ENCODE peak calls at places on chromosomes 6 and 20, in five cellular contexts. One of them, this sample, is unnamed.

GRCh38 chr6:67184405-67184804 is 1450.7 kb upstream of the ADGRB3 start:
- DNase-seq in non-pigmented ciliary epithelial cell: no peak
- DNase-seq in NCI-H446 treated with DMSO at 0.1 percent for 48 hours: no peak
- DNase-seq in mucosa of descending colon: no peak
- DNase-seq in Right ventricle myocardium superior: no peak
- DNase-seq in this sample: no peak

GRCh38 chr20:37276494-37277252 is 12.8 kb upstream of the MANBAL start:
- DNase-seq in Right ventricle myocardium superior: peak
- DNase-seq in non-pigmented ciliary epithelial cell: peak
- DNase-seq in mucosa of descending colon: peak
- DNase-seq in NCI-H446 treated with DMSO at 0.1 percent for 48 hours: peak
- DNase-seq in this sample: peak

GRCh38 chr20:19817017-19817416 is 59.0 kb downstream of the RIN2 start:
- DNase-seq in mucosa of descending colon: no peak
- DNase-seq in non-pigmented ciliary epithelial cell: peak
- DNase-seq in NCI-H446 treated with DMSO at 0.1 percent for 48 hours: no peak
- DNase-seq in Right ventricle myocardium superior: no peak
- DNase-seq in this sample: peak

GRCh38 chr6:146312606-146313005 is 231.0 kb upstream of the RAB32 start:
- DNase-seq in mucosa of descending colon: no peak
- DNase-seq in NCI-H446 treated with DMSO at 0.1 percent for 48 hours: no peak
- DNase-seq in non-pigmented ciliary epithelial cell: no peak
- DNase-seq in Right ventricle myocardium superior: no peak
- DNase-seq in this sample: no peak

GRCh38 chr6:108200631-108201030 is 34.8 kb downstream of the NR2E1 start:
- DNase-seq in Right ventricle myocardium superior: no peak
- DNase-seq in non-pigmented ciliary epithelial cell: no peak
- DNase-seq in mucosa of descending colon: no peak
- DNase-seq in NCI-H446 treated with DMSO at 0.1 percent for 48 hours: no peak
- DNase-seq in this sample: peak

GRCh38 chr20:32440758-32441078 is 82.6 kb downstream of the ASXL1 start:
- DNase-seq in NCI-H446 treated with DMSO at 0.1 percent for 48 hours: no peak
- DNase-seq in Right ventricle myocardium superior: no peak
- DNase-seq in non-pigmented ciliary epithelial cell: no peak
- DNase-seq in mucosa of descending colon: no peak
- DNase-seq in this sample: no peak

GRCh38 chr6:33392168-33392947 is 735 bp downstream of the KIFC1 start:
- DNase-seq in NCI-H446 treated with DMSO at 0.1 percent for 48 hours: no peak
- DNase-seq in non-pigmented ciliary epithelial cell: no peak
- DNase-seq in Right ventricle myocardium superior: no peak
- DNase-seq in mucosa of descending colon: no peak
- DNase-seq in this sample: no peak

GRCh38 chr6:68726307-68726706 is 91.2 kb downstream of the ADGRB3 start:
- DNase-seq in non-pigmented ciliary epithelial cell: no peak
- DNase-seq in mucosa of descending colon: no peak
- DNase-seq in NCI-H446 treated with DMSO at 0.1 percent for 48 hours: peak
- DNase-seq in Right ventricle myocardium superior: no peak
- DNase-seq in this sample: no peak

GRCh38 chr20:57412347-57413029 is 21.3 kb downstream of the RBM38 start:
- DNase-seq in Right ventricle myocardium superior: no peak
- DNase-seq in NCI-H446 treated with DMSO at 0.1 percent for 48 hours: no peak
- DNase-seq in mucosa of descending colon: no peak
- DNase-seq in non-pigmented ciliary epithelial cell: no peak
- DNase-seq in this sample: no peak

GRCh38 chr20:19975901-19976300 is 41.3 kb upstream of the NAA20 start:
- DNase-seq in Right ventricle myocardium superior: peak
- DNase-seq in NCI-H446 treated with DMSO at 0.1 percent for 48 hours: no peak
- DNase-seq in mucosa of descending colon: no peak
- DNase-seq in non-pigmented ciliary epithelial cell: no peak
- DNase-seq in this sample: no peak

GRCh38 chr6:36604090-36605060 is 10.2 kb downstream of the SRSF3 start:
- DNase-seq in non-pigmented ciliary epithelial cell: no peak
- DNase-seq in Right ventricle myocardium superior: no peak
- DNase-seq in NCI-H446 treated with DMSO at 0.1 percent for 48 hours: no peak
- DNase-seq in mucosa of descending colon: no peak
- DNase-seq in this sample: no peak

GRCh38 chr6:135464634-135465033 is 32.9 kb downstream of the AHI1 start:
- DNase-seq in NCI-H446 treated with DMSO at 0.1 percent for 48 hours: no peak
- DNase-seq in Right ventricle myocardium superior: no peak
- DNase-seq in mucosa of descending colon: no peak
- DNase-seq in non-pigmented ciliary epithelial cell: no peak
- DNase-seq in this sample: no peak

GRCh38 chr6:139538366-139538765 is 163.9 kb upstream of the CITED2 start:
- DNase-seq in Right ventricle myocardium superior: no peak
- DNase-seq in mucosa of descending colon: no peak
- DNase-seq in non-pigmented ciliary epithelial cell: no peak
- DNase-seq in NCI-H446 treated with DMSO at 0.1 percent for 48 hours: no peak
- DNase-seq in this sample: no peak

GRCh38 chr6:53861543-53861942 is 66.7 kb downstream of the LRRC1 start:
- DNase-seq in NCI-H446 treated with DMSO at 0.1 percent for 48 hours: no peak
- DNase-seq in Right ventricle myocardium superior: no peak
- DNase-seq in mucosa of descending colon: no peak
- DNase-seq in non-pigmented ciliary epithelial cell: no peak
- DNase-seq in this sample: no peak

GRCh38 chr6:131135244-131136020 is at the start of gene AKAP7:
- DNase-seq in non-pigmented ciliary epithelial cell: no peak
- DNase-seq in Right ventricle myocardium superior: peak
- DNase-seq in NCI-H446 treated with DMSO at 0.1 percent for 48 hours: no peak
- DNase-seq in mucosa of descending colon: peak
- DNase-seq in this sample: peak

GRCh38 chr20:33986560-33987216 is 7.0 kb upstream of the RALY start:
- DNase-seq in NCI-H446 treated with DMSO at 0.1 percent for 48 hours: no peak
- DNase-seq in Right ventricle myocardium superior: no peak
- DNase-seq in non-pigmented ciliary epithelial cell: no peak
- DNase-seq in mucosa of descending colon: no peak
- DNase-seq in this sample: no peak

GRCh38 chr6:74431873-74432272 is 735.9 kb downstream of the CD109 start:
- DNase-seq in Right ventricle myocardium superior: no peak
- DNase-seq in non-pigmented ciliary epithelial cell: peak
- DNase-seq in NCI-H446 treated with DMSO at 0.1 percent for 48 hours: no peak
- DNase-seq in mucosa of descending colon: no peak
- DNase-seq in this sample: no peak

GRCh38 chr20:721876-722275 is 46.3 kb upstream of the SCRT2 start:
- DNase-seq in mucosa of descending colon: no peak
- DNase-seq in non-pigmented ciliary epithelial cell: no peak
- DNase-seq in NCI-H446 treated with DMSO at 0.1 percent for 48 hours: no peak
- DNase-seq in Right ventricle myocardium superior: no peak
- DNase-seq in this sample: no peak

GRCh38 chr20:64063389-64064144 is 569 bp downstream of the TCEA2 start:
- DNase-seq in mucosa of descending colon: no peak
- DNase-seq in Right ventricle myocardium superior: no peak
- DNase-seq in NCI-H446 treated with DMSO at 0.1 percent for 48 hours: no peak
- DNase-seq in non-pigmented ciliary epithelial cell: no peak
- DNase-seq in this sample: no peak